ENCODE peak calls at places on chromosomes 16 and 17, in eight cellular contexts. One of them, this sample, is unnamed.
A peak's percentile ranks its signal among the peaks of the same experiment; 100 is the strongest.

GRCh38 chr17:28394717-28395116 is 11.3 kb downstream of the SLC46A1 start:
- DNase-seq in effector CD4-positive, alpha-beta T cell: no peak
- DNase-seq in NCI-H1436: no peak
- DNase-seq in GM10248: no peak
- DNase-seq in H54: no peak
- DNase-seq in lung: no peak
- DNase-seq in fibroblast of mammary gland: peak; percentile 21
- DNase-seq in hepatic stellate cell: peak; percentile 39
- DNase-seq in this sample: no peak

GRCh38 chr17:44012391-44012790 is 2.4 kb downstream of the TMEM101 start:
- DNase-seq in effector CD4-positive, alpha-beta T cell: no peak
- DNase-seq in NCI-H1436: no peak
- DNase-seq in GM10248: no peak
- DNase-seq in H54: no peak
- DNase-seq in lung: no peak
- DNase-seq in fibroblast of mammary gland: no peak
- DNase-seq in hepatic stellate cell: no peak
- DNase-seq in this sample: no peak

GRCh38 chr16:4115209-4115940 is 867 bp downstream of the ADCY9 start:
- DNase-seq in effector CD4-positive, alpha-beta T cell: peak; percentile 22
- DNase-seq in NCI-H1436: peak; percentile 14
- DNase-seq in GM10248: peak; percentile 54
- DNase-seq in H54: peak; percentile 70
- DNase-seq in lung: no peak
- DNase-seq in fibroblast of mammary gland: peak; percentile 60
- DNase-seq in hepatic stellate cell: peak; percentile 86
- DNase-seq in this sample: no peak

GRCh38 chr17:15038656-15039055 is 226.5 kb downstream of the PMP22 start:
- DNase-seq in effector CD4-positive, alpha-beta T cell: no peak
- DNase-seq in NCI-H1436: no peak
- DNase-seq in GM10248: no peak
- DNase-seq in H54: no peak
- DNase-seq in lung: no peak
- DNase-seq in fibroblast of mammary gland: peak; percentile 80
- DNase-seq in hepatic stellate cell: no peak
- DNase-seq in this sample: no peak

GRCh38 chr17:64507418-64507766 is 615 bp downstream of the CEP95 start:
- DNase-seq in effector CD4-positive, alpha-beta T cell: peak; percentile 15
- DNase-seq in NCI-H1436: peak; percentile 79
- DNase-seq in GM10248: peak; percentile 58
- DNase-seq in H54: peak; percentile 43
- DNase-seq in lung: no peak
- DNase-seq in fibroblast of mammary gland: peak; percentile 75
- DNase-seq in hepatic stellate cell: peak; percentile 68
- DNase-seq in this sample: no peak

GRCh38 chr16:72740346-72740745 is 307.6 kb downstream of the ZFHX3 start:
- DNase-seq in effector CD4-positive, alpha-beta T cell: no peak
- DNase-seq in NCI-H1436: no peak
- DNase-seq in GM10248: no peak
- DNase-seq in H54: no peak
- DNase-seq in lung: no peak
- DNase-seq in fibroblast of mammary gland: no peak
- DNase-seq in hepatic stellate cell: no peak
- DNase-seq in this sample: no peak

GRCh38 chr16:53087101-53087500 is 32.3 kb downstream of the CHD9 start:
- DNase-seq in effector CD4-positive, alpha-beta T cell: no peak
- DNase-seq in NCI-H1436: no peak
- DNase-seq in GM10248: no peak
- DNase-seq in H54: no peak
- DNase-seq in lung: peak; percentile 52
- DNase-seq in fibroblast of mammary gland: peak; percentile 87
- DNase-seq in hepatic stellate cell: no peak
- DNase-seq in this sample: no peak

GRCh38 chr17:39152134-39152884 is 872 bp upstream of the PLXDC1 start:
- DNase-seq in effector CD4-positive, alpha-beta T cell: peak; percentile 17
- DNase-seq in NCI-H1436: no peak
- DNase-seq in GM10248: no peak
- DNase-seq in H54: no peak
- DNase-seq in lung: no peak
- DNase-seq in fibroblast of mammary gland: no peak
- DNase-seq in hepatic stellate cell: no peak
- DNase-seq in this sample: no peak

GRCh38 chr17:12415031-12415430 is 250.7 kb upstream of the MYOCD start:
- DNase-seq in effector CD4-positive, alpha-beta T cell: no peak
- DNase-seq in NCI-H1436: no peak
- DNase-seq in GM10248: no peak
- DNase-seq in H54: no peak
- DNase-seq in lung: no peak
- DNase-seq in fibroblast of mammary gland: peak; percentile 85
- DNase-seq in hepatic stellate cell: peak; percentile 86
- DNase-seq in this sample: no peak

GRCh38 chr17:3547628-3548027 is 10.0 kb downstream of the TRPV3 start:
- DNase-seq in effector CD4-positive, alpha-beta T cell: no peak
- DNase-seq in NCI-H1436: no peak
- DNase-seq in GM10248: no peak
- DNase-seq in H54: no peak
- DNase-seq in lung: no peak
- DNase-seq in fibroblast of mammary gland: no peak
- DNase-seq in hepatic stellate cell: no peak
- DNase-seq in this sample: no peak

GRCh38 chr17:49577651-49577935 is 1.9 kb downstream of the NXPH3 start:
- DNase-seq in effector CD4-positive, alpha-beta T cell: no peak
- DNase-seq in NCI-H1436: no peak
- DNase-seq in GM10248: no peak
- DNase-seq in H54: no peak
- DNase-seq in lung: no peak
- DNase-seq in fibroblast of mammary gland: no peak
- DNase-seq in hepatic stellate cell: no peak
- DNase-seq in this sample: no peak

GRCh38 chr17:78361227-78361683 is 1.4 kb upstream of the SOCS3 start:
- DNase-seq in effector CD4-positive, alpha-beta T cell: no peak
- DNase-seq in NCI-H1436: no peak
- DNase-seq in GM10248: no peak
- DNase-seq in H54: no peak
- DNase-seq in lung: no peak
- DNase-seq in fibroblast of mammary gland: no peak
- DNase-seq in hepatic stellate cell: no peak
- DNase-seq in this sample: no peak

GRCh38 chr17:62760888-62761267 is 47.2 kb downstream of the MARCHF10 start:
- DNase-seq in effector CD4-positive, alpha-beta T cell: no peak
- DNase-seq in NCI-H1436: no peak
- DNase-seq in GM10248: no peak
- DNase-seq in H54: no peak
- DNase-seq in lung: no peak
- DNase-seq in fibroblast of mammary gland: no peak
- DNase-seq in hepatic stellate cell: no peak
- DNase-seq in this sample: no peak

GRCh38 chr17:44909681-44910144 is 5.6 kb downstream of the GFAP start:
- DNase-seq in effector CD4-positive, alpha-beta T cell: no peak
- DNase-seq in NCI-H1436: no peak
- DNase-seq in GM10248: no peak
- DNase-seq in H54: peak; percentile 99
- DNase-seq in lung: no peak
- DNase-seq in fibroblast of mammary gland: peak; percentile 44
- DNase-seq in hepatic stellate cell: no peak
- DNase-seq in this sample: no peak

GRCh38 chr16:73056911-73057310 is 9.0 kb upstream of the ZFHX3 start:
- DNase-seq in effector CD4-positive, alpha-beta T cell: no peak
- DNase-seq in NCI-H1436: no peak
- DNase-seq in GM10248: no peak
- DNase-seq in H54: no peak
- DNase-seq in lung: no peak
- DNase-seq in fibroblast of mammary gland: no peak
- DNase-seq in hepatic stellate cell: no peak
- DNase-seq in this sample: no peak

GRCh38 chr16:86580798-86581185 is 2.4 kb downstream of the FOXL1 start:
- DNase-seq in effector CD4-positive, alpha-beta T cell: no peak
- DNase-seq in NCI-H1436: no peak
- DNase-seq in GM10248: no peak
- DNase-seq in H54: no peak
- DNase-seq in lung: no peak
- DNase-seq in fibroblast of mammary gland: no peak
- DNase-seq in hepatic stellate cell: no peak
- DNase-seq in this sample: no peak

GRCh38 chr17:79742951-79743476 is 12.3 kb downstream of the ENPP7 start:
- DNase-seq in effector CD4-positive, alpha-beta T cell: no peak
- DNase-seq in NCI-H1436: no peak
- DNase-seq in GM10248: no peak
- DNase-seq in H54: no peak
- DNase-seq in lung: no peak
- DNase-seq in fibroblast of mammary gland: no peak
- DNase-seq in hepatic stellate cell: no peak
- DNase-seq in this sample: no peak

GRCh38 chr16:81465375-81465943 is 20.9 kb downstream of the CMIP start:
- DNase-seq in effector CD4-positive, alpha-beta T cell: no peak
- DNase-seq in NCI-H1436: no peak
- DNase-seq in GM10248: no peak
- DNase-seq in H54: no peak
- DNase-seq in lung: no peak
- DNase-seq in fibroblast of mammary gland: no peak
- DNase-seq in hepatic stellate cell: no peak
- DNase-seq in this sample: no peak

GRCh38 chr17:82439829-82440365 is 10.7 kb downstream of the CYBC1 start:
- DNase-seq in effector CD4-positive, alpha-beta T cell: no peak
- DNase-seq in NCI-H1436: no peak
- DNase-seq in GM10248: no peak
- DNase-seq in H54: no peak
- DNase-seq in lung: no peak
- DNase-seq in fibroblast of mammary gland: no peak
- DNase-seq in hepatic stellate cell: no peak
- DNase-seq in this sample: no peak